ENCODE peak calls at places on chromosome 14, in seven cellular contexts. X, F, M, C, P, E and L are unnamed samples.

GRCh38 chr14:89720741-89721315 is 233.7 kb downstream of the EFCAB11 start:
- DNase-seq in X (no peak), F (peak; percentile 48), M (peak; percentile 23), C (peak; percentile 68), P (peak; percentile 67), E (no peak), L (peak; percentile 40)

GRCh38 chr14:28807518-28807917 is 40.9 kb downstream of the FOXG1 start:
- DNase-seq in X (no peak), F (no peak), M (no peak), C (no peak), P (no peak), E (no peak), L (no peak)

GRCh38 chr14:85934886-85935254 is 404.9 kb downstream of the FLRT2 start:
- DNase-seq in X (no peak), F (no peak), M (no peak), C (no peak), P (no peak), E (no peak), L (no peak)

GRCh38 chr14:31070431-31070830 is 44.3 kb upstream of the STRN3 start:
- DNase-seq in X (no peak), F (no peak), M (no peak), C (no peak), P (no peak), E (peak; percentile 94), L (no peak)

GRCh38 chr14:101230161-101230850 is 326.8 kb upstream of the RTL1 start:
- DNase-seq in X (no peak), F (peak; percentile 36), M (no peak), C (peak; percentile 58), P (no peak), E (peak; percentile 43), L (no peak)

GRCh38 chr14:96086574-96087077 is 47.5 kb downstream of the C14orf132 start:
- DNase-seq in X (peak; percentile 6), F (no peak), M (no peak), C (peak; percentile 43), P (no peak), E (no peak), L (no peak)

GRCh38 chr14:89370781-89371180 is 46.3 kb downstream of the FOXN3 start:
- DNase-seq in X (no peak), F (no peak), M (no peak), C (no peak), P (no peak), E (no peak), L (no peak)

GRCh38 chr14:96455588-96455987 is 46.6 kb upstream of the PAPOLA start:
- DNase-seq in X (no peak), F (no peak), M (no peak), C (no peak), P (no peak), E (no peak), L (no peak)

GRCh38 chr14:19743256-19743655 is at the start of gene OR4Q3:
- DNase-seq in X (no peak), F (no peak), M (no peak), C (no peak), P (no peak), E (no peak), L (no peak)

GRCh38 chr14:98890556-98891340 is 381.2 kb downstream of the BCL11B start:
- DNase-seq in X (no peak), F (no peak), M (no peak), C (peak; percentile 2), P (no peak), E (no peak), L (no peak)

GRCh38 chr14:57464013-57464730 is 29.5 kb downstream of the CCDC198 start:
- DNase-seq in X (no peak), F (no peak), M (no peak), C (no peak), P (no peak), E (no peak), L (no peak)

GRCh38 chr14:65485516-65485915 is 73.0 kb downstream of the FUT8 start:
- DNase-seq in X (no peak), F (peak; percentile 56), M (no peak), C (no peak), P (no peak), E (no peak), L (no peak)

GRCh38 chr14:72610831-72611200 is 283.1 kb downstream of the DPF3 start:
- DNase-seq in X (no peak), F (peak; percentile 24), M (no peak), C (no peak), P (no peak), E (no peak), L (no peak)

GRCh38 chr14:103388664-103389063 is 3.4 kb downstream of the MARK3 start:
- DNase-seq in X (no peak), F (no peak), M (no peak), C (no peak), P (no peak), E (no peak), L (no peak)

GRCh38 chr14:92907316-92907911 is 15.5 kb upstream of the CHGA start:
- DNase-seq in X (no peak), F (no peak), M (no peak), C (no peak), P (no peak), E (no peak), L (no peak)

GRCh38 chr14:68687746-68688145 is 105.1 kb downstream of the ZFP36L1 start:
- DNase-seq in X (no peak), F (no peak), M (no peak), C (peak; percentile 55), P (no peak), E (peak; percentile 56), L (no peak)

GRCh38 chr14:76772300-76773187 is 11.3 kb downstream of the VASH1 start:
- DNase-seq in X (no peak), F (peak; percentile 83), M (peak; percentile 60), C (peak; percentile 88), P (no peak), E (peak; percentile 98), L (no peak)

GRCh38 chr14:32358781-32359180 is 29.7 kb downstream of the AKAP6 start:
- DNase-seq in X (peak; percentile 42), F (no peak), M (no peak), C (no peak), P (no peak), E (no peak), L (no peak)

GRCh38 chr14:94027566-94028449 is 1.7 kb downstream of the OTUB2 start:
- DNase-seq in X (no peak), F (no peak), M (no peak), C (no peak), P (no peak), E (no peak), L (no peak)

GRCh38 chr14:49766839-49767238 is 1.1 kb upstream of the KLHDC2 start:
- DNase-seq in X (no peak), F (peak; percentile 58), M (no peak), C (no peak), P (no peak), E (no peak), L (peak; percentile 18)

GRCh38 chr14:75182820-75183219 is 6.4 kb upstream of the TMED10 start:
- DNase-seq in X (no peak), F (no peak), M (no peak), C (no peak), P (no peak), E (peak; percentile 87), L (no peak)

GRCh38 chr14:68795602-68796417 is 2.9 kb upstream of the ZFP36L1 start:
- DNase-seq in X (peak; percentile 72), F (peak; percentile 93), M (peak; percentile 87), C (peak; percentile 93), P (peak; percentile 71), E (peak; percentile 82), L (peak; percentile 85)

GRCh38 chr14:101065696-101066694 is 162.5 kb upstream of the RTL1 start:
- DNase-seq in X (peak; percentile 5), F (peak; percentile 20), M (no peak), C (peak; percentile 55), P (no peak), E (no peak), L (no peak)

GRCh38 chr14:105193916-105194782 is 13.0 kb upstream of the NUDT14 start:
- DNase-seq in X (no peak), F (no peak), M (no peak), C (no peak), P (no peak), E (peak; percentile 43), L (no peak)

GRCh38 chr14:83007641-83008237 is 1474.1 kb upstream of the SEL1L start:
- DNase-seq in X (no peak), F (no peak), M (no peak), C (no peak), P (no peak), E (no peak), L (no peak)

GRCh38 chr14:103597623-103598372 is 31.2 kb upstream of the KLC1 start:
- DNase-seq in X (no peak), F (no peak), M (peak; percentile 25), C (no peak), P (no peak), E (peak; percentile 82), L (no peak)

DNA sequence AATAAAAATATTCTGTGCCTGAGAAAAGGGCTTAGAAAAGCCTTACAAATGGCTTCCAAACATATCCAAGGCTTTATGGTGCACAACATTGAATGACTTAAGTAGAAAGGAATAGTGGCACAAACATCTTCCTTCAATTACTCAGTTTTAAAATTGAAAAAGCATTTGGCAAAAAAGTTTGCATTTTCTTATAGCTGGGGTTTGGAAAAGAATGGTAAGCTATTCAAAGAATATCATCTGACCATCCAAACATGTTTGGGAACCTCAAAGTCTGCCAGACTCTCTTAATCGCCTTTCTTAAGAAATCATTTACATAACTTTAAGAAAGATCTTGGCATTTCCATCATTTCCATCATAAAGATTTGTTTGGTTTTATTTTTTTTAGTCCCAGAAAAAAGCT is 210.1 kb upstream of the PELI2 start:
- DNase-seq in X (no peak), F (no peak), M (no peak), C (no peak), P (no peak), E (no peak), L (no peak)
- TF ChIP-seq CTCF in X (no peak), F (no peak), M (no peak), C (no peak), P (no peak), E (no peak), L (no peak)

GRCh38 chr14:22520235-22520634 is 68.8 kb downstream of the DAD1 start:
- DNase-seq in X (no peak), F (no peak), M (no peak), C (no peak), P (no peak), E (peak; percentile 84), L (no peak)
- TF ChIP-seq CTCF in X (no peak), F (no peak), M (no peak), C (no peak), P (no peak), E (no peak), L (no peak)

DNA sequence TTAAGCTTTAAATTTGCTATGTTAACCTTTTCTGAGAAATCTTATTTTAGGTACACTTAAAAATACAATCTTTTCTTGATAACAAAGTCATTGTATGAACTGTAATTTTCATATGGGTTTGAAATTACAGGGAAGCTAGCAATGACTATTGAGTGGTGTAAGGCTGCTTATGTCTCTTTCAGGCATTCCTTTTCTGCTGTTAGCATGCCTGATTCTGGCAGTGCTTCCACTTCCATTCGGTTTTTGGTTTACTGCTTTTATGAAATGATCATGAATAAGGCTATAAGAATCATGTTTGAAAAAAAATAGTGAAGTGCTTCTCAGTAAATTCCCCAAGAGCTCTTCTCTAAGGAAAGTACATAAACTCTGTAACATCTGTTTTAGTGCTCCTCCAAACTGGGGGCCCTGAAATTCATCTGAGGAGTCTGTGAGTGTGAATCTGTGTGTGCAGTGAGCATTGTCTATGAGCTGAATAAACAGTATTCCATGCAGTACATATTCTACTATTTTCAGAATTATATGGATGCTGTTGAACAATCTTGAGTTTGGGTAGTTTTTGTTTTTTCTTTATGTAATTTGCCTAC is 434.0 kb upstream of the RGS6 start:
- DNase-seq in X (no peak), F (no peak), M (no peak), C (no peak), P (no peak), E (peak; percentile 31), L (no peak)
- TF ChIP-seq CTCF in X (no peak), F (no peak), M (no peak), C (no peak), P (no peak), E (no peak), L (no peak)

GRCh38 chr14:35332517-35333346 is 40.5 kb downstream of the PSMA6 start:
- DNase-seq in X (no peak), F (peak; percentile 56), M (no peak), C (no peak), P (peak; percentile 23), E (peak; percentile 41), L (peak; percentile 49)
- TF ChIP-seq CTCF in X (no peak), F (no peak), M (no peak), C (no peak), P (no peak), E (no peak), L (no peak)